ENCODE peak calls at places on chromosomes 16 and 17, in six cellular contexts. One of them, this sample, is unnamed.
A peak's percentile ranks its signal among the peaks of the same experiment; 100 is the strongest.

GRCh38 chr17:67390646-67391480 is 13.8 kb downstream of the PITPNC1 start:
- DNase-seq in neuronal stem cell: no peak
- DNase-seq in IMR-90: peak; percentile 99
- DNase-seq in mesendoderm: no peak
- DNase-seq in H9: no peak
- DNase-seq in trophoblast cell: no peak
- DNase-seq in this sample: no peak

GRCh38 chr16:47712276-47713224 is 251.4 kb downstream of the PHKB start:
- DNase-seq in neuronal stem cell: no peak
- DNase-seq in IMR-90: no peak
- DNase-seq in mesendoderm: no peak
- DNase-seq in H9: no peak
- DNase-seq in trophoblast cell: no peak
- DNase-seq in this sample: no peak

GRCh38 chr16:10878328-10878643 is 1.3 kb downstream of the CIITA start:
- DNase-seq in neuronal stem cell: no peak
- DNase-seq in IMR-90: no peak
- DNase-seq in mesendoderm: no peak
- DNase-seq in H9: no peak
- DNase-seq in trophoblast cell: no peak
- DNase-seq in this sample: no peak

GRCh38 chr16:58475220-58475619 is 24.7 kb upstream of the NDRG4 start:
- DNase-seq in neuronal stem cell: no peak
- DNase-seq in IMR-90: no peak
- DNase-seq in mesendoderm: no peak
- DNase-seq in H9: no peak
- DNase-seq in trophoblast cell: no peak
- DNase-seq in this sample: no peak

GRCh38 chr16:76748698-76749097 is 442.3 kb upstream of the MON1B start:
- DNase-seq in neuronal stem cell: no peak
- DNase-seq in IMR-90: no peak
- DNase-seq in mesendoderm: no peak
- DNase-seq in H9: no peak
- DNase-seq in trophoblast cell: no peak
- DNase-seq in this sample: no peak

GRCh38 chr17:83183150-83183820 is 103.9 kb downstream of the METRNL start:
- DNase-seq in neuronal stem cell: no peak
- DNase-seq in IMR-90: no peak
- DNase-seq in mesendoderm: no peak
- DNase-seq in H9: peak; percentile 26
- DNase-seq in trophoblast cell: no peak
- DNase-seq in this sample: no peak

GRCh38 chr17:81365148-81365600 is 30.1 kb upstream of the BAHCC1 start:
- DNase-seq in neuronal stem cell: no peak
- DNase-seq in IMR-90: peak; percentile 84
- DNase-seq in mesendoderm: peak; percentile 41
- DNase-seq in H9: peak; percentile 82
- DNase-seq in trophoblast cell: peak; percentile 48
- DNase-seq in this sample: no peak

GRCh38 chr17:2872282-2872681 is 76.0 kb downstream of the RAP1GAP2 start:
- DNase-seq in neuronal stem cell: peak; percentile 77
- DNase-seq in IMR-90: no peak
- DNase-seq in mesendoderm: peak; percentile 69
- DNase-seq in H9: peak; percentile 79
- DNase-seq in trophoblast cell: no peak
- DNase-seq in this sample: no peak

GRCh38 chr17:2347805-2348685 is 10.7 kb downstream of the SGSM2 start:
- DNase-seq in neuronal stem cell: peak; percentile 88
- DNase-seq in IMR-90: peak; percentile 91
- DNase-seq in mesendoderm: peak; percentile 99
- DNase-seq in H9: peak; percentile 99
- DNase-seq in trophoblast cell: peak; percentile 31
- DNase-seq in this sample: peak; percentile 89

GRCh38 chr17:57605734-57606105 is 139.4 kb downstream of the CCDC182 start:
- DNase-seq in neuronal stem cell: no peak
- DNase-seq in IMR-90: no peak
- DNase-seq in mesendoderm: no peak
- DNase-seq in H9: no peak
- DNase-seq in trophoblast cell: no peak
- DNase-seq in this sample: no peak

GRCh38 chr17:67469208-67469980 is 92.3 kb downstream of the PITPNC1 start:
- DNase-seq in neuronal stem cell: no peak
- DNase-seq in IMR-90: peak; percentile 28
- DNase-seq in mesendoderm: no peak
- DNase-seq in H9: peak; percentile 62
- DNase-seq in trophoblast cell: peak; percentile 96
- DNase-seq in this sample: no peak

GRCh38 chr17:10271004-10271620 is 72.7 kb upstream of the GAS7 start:
- DNase-seq in neuronal stem cell: no peak
- DNase-seq in IMR-90: no peak
- DNase-seq in mesendoderm: no peak
- DNase-seq in H9: no peak
- DNase-seq in trophoblast cell: no peak
- DNase-seq in this sample: no peak

GRCh38 chr16:17887963-17888362 is 417.2 kb upstream of the XYLT1 start:
- DNase-seq in neuronal stem cell: no peak
- DNase-seq in IMR-90: no peak
- DNase-seq in mesendoderm: no peak
- DNase-seq in H9: no peak
- DNase-seq in trophoblast cell: no peak
- DNase-seq in this sample: no peak

GRCh38 chr16:75048051-75048450 is 49.2 kb downstream of the ZNRF1 start:
- DNase-seq in neuronal stem cell: no peak
- DNase-seq in IMR-90: no peak
- DNase-seq in mesendoderm: no peak
- DNase-seq in H9: no peak
- DNase-seq in trophoblast cell: no peak
- DNase-seq in this sample: no peak

GRCh38 chr16:75045424-75045823 is 46.6 kb downstream of the ZNRF1 start:
- DNase-seq in neuronal stem cell: no peak
- DNase-seq in IMR-90: no peak
- DNase-seq in mesendoderm: no peak
- DNase-seq in H9: no peak
- DNase-seq in trophoblast cell: no peak
- DNase-seq in this sample: no peak

GRCh38 chr16:75044800-75045361 is 46.1 kb downstream of the ZNRF1 start:
- DNase-seq in neuronal stem cell: no peak
- DNase-seq in IMR-90: no peak
- DNase-seq in mesendoderm: no peak
- DNase-seq in H9: no peak
- DNase-seq in trophoblast cell: peak; percentile 53
- DNase-seq in this sample: no peak

GRCh38 chr16:75052481-75053211 is 53.8 kb downstream of the ZNRF1 start:
- DNase-seq in neuronal stem cell: no peak
- DNase-seq in IMR-90: no peak
- DNase-seq in mesendoderm: peak; percentile 72
- DNase-seq in H9: peak; percentile 51
- DNase-seq in trophoblast cell: no peak
- DNase-seq in this sample: no peak

GRCh38 chr16:75048546-75048945 is 49.7 kb downstream of the ZNRF1 start:
- DNase-seq in neuronal stem cell: no peak
- DNase-seq in IMR-90: peak; percentile 43
- DNase-seq in mesendoderm: no peak
- DNase-seq in H9: no peak
- DNase-seq in trophoblast cell: no peak
- DNase-seq in this sample: no peak
- H3K4me1 ChIP-seq in neuronal stem cell: no peaks in the 10 kb centered on the region
- H3K4me1 ChIP-seq in IMR-90: peaks cover 6% of the 10 kb centered on the region
- H3K4me1 ChIP-seq in mesendoderm: peaks cover 4% of the 10 kb centered on the region
- H3K4me1 ChIP-seq in H9: no peaks in the 10 kb centered on the region
- H3K4me1 ChIP-seq in trophoblast cell: no peaks in the 10 kb centered on the region
- H3K4me1 ChIP-seq in this sample: peaks cover 10% of the 10 kb centered on the region

DNA sequence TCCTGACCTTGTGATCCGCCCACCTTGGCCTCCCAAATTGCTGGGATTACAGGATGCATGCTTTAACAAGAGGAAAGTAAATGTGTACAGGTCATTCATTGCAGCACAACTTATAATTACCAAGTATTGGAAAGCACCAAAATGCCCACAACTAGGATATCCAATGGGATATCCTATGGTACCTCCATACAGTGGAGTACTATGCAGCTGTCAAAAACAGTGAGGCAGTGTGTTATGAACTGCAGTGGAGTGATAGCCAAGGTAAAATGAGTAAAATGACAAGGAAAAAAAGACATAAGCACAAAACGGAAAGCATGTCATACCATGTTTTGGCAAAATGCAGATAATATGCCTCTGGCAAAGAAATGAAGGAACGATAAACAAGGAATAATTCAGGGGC is 87.6 kb downstream of the FOXL1 start:
- DNase-seq in neuronal stem cell: no peak
- DNase-seq in IMR-90: no peak
- DNase-seq in mesendoderm: no peak
- DNase-seq in H9: no peak
- DNase-seq in trophoblast cell: no peak
- DNase-seq in this sample: no peak
- H2AK5ac ChIP-seq in neuronal stem cell: no peak overlapping the region
- H2AK5ac ChIP-seq in IMR-90: peak overlapping the region; percentile 97
- H2AK5ac ChIP-seq in mesendoderm: no peak overlapping the region
- H2AK5ac ChIP-seq in H9: no peak overlapping the region
- H2AK5ac ChIP-seq in trophoblast cell: no peak overlapping the region
- H2AK5ac ChIP-seq in this sample: no peak overlapping the region

GRCh38 chr17:36938566-36939058 is 1.3 kb downstream of the LHX1 start:
- DNase-seq in neuronal stem cell: no peak
- DNase-seq in IMR-90: no peak
- DNase-seq in mesendoderm: no peak
- DNase-seq in H9: no peak
- DNase-seq in trophoblast cell: no peak
- DNase-seq in this sample: no peak
- H3K4me1 ChIP-seq in neuronal stem cell: peaks cover 40% of the 10 kb centered on the region
- H3K4me1 ChIP-seq in IMR-90: peaks cover 7% of the 10 kb centered on the region
- H3K4me1 ChIP-seq in mesendoderm: peaks cover 2% of the 10 kb centered on the region
- H3K4me1 ChIP-seq in H9: no peaks in the 10 kb centered on the region
- H3K4me1 ChIP-seq in trophoblast cell: peaks cover 36% of the 10 kb centered on the region
- H3K4me1 ChIP-seq in this sample: peaks cover 54% of the 10 kb centered on the region

DNA sequence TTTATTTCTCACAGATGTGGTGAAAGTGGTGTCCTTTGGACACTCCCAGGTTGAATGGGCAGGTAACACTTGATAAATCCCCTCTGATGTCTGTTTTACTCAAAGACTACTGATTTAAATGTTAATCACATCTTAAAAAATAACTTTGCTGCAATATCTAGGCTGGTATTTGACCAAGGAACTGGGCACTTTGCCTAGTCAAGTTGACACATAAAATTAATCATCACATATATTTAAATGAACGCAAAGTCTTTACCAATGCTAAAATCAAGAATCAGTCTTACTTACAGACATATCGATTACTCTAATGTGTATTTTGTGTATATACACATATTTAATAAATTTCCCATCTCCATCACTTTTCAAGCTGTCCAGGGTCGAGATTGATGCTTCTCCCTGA is 7.0 kb downstream of the MT2A start:
- DNase-seq in neuronal stem cell: no peak
- DNase-seq in IMR-90: peak; percentile 48
- DNase-seq in mesendoderm: no peak
- DNase-seq in H9: no peak
- DNase-seq in trophoblast cell: no peak
- DNase-seq in this sample: no peak
- H2AK5ac ChIP-seq in neuronal stem cell: no peak overlapping the region
- H2AK5ac ChIP-seq in IMR-90: peak overlapping the region; percentile 99
- H2AK5ac ChIP-seq in mesendoderm: no peak overlapping the region
- H2AK5ac ChIP-seq in H9: no peak overlapping the region
- H2AK5ac ChIP-seq in trophoblast cell: no peak overlapping the region
- H2AK5ac ChIP-seq in this sample: no peak overlapping the region

DNA sequence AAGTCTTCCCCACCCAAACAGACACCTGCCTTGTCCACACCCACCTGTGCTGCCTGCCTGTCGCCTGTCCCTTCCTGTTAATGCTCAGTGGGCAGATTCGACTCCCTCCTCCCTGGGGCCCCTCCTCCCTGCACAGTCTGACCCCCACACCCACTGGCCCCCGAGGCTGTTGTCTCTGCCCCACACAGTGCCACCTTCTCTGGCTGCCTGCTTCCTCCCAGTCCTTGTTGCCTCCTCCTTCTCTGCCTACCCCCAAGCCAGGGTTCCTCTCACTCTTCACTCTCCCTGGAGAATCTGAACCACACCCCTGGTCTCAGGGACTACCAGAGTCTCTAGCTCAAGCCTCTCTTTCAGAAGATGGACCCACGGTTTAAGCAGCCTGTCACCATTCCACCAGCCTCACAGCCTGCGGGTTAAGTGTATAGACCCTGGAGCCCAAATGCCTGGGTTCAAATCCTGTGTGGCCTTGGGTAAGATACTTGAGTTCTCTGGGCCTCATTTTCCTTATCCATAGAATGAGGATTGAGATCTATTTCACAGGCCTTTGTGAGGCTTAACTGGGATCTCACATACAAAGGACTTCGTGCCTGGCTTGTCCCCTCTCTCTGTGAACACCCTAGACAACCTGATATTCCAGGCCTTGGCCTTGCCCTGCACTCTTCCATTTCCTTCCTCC is 3.8 kb upstream of the ARHGAP23 start:
- DNase-seq in neuronal stem cell: no peak
- DNase-seq in IMR-90: no peak
- DNase-seq in mesendoderm: no peak
- DNase-seq in H9: peak; percentile 46
- DNase-seq in trophoblast cell: no peak
- DNase-seq in this sample: no peak
- H3K4me1 ChIP-seq in neuronal stem cell: peaks cover 45% of the 10 kb centered on the region
- H3K4me1 ChIP-seq in IMR-90: peaks cover 27% of the 10 kb centered on the region
- H3K4me1 ChIP-seq in mesendoderm: no peaks in the 10 kb centered on the region
- H3K4me1 ChIP-seq in H9: peaks cover 23% of the 10 kb centered on the region
- H3K4me1 ChIP-seq in trophoblast cell: peaks cover 5% of the 10 kb centered on the region
- H3K4me1 ChIP-seq in this sample: peaks cover 30% of the 10 kb centered on the region

DNA sequence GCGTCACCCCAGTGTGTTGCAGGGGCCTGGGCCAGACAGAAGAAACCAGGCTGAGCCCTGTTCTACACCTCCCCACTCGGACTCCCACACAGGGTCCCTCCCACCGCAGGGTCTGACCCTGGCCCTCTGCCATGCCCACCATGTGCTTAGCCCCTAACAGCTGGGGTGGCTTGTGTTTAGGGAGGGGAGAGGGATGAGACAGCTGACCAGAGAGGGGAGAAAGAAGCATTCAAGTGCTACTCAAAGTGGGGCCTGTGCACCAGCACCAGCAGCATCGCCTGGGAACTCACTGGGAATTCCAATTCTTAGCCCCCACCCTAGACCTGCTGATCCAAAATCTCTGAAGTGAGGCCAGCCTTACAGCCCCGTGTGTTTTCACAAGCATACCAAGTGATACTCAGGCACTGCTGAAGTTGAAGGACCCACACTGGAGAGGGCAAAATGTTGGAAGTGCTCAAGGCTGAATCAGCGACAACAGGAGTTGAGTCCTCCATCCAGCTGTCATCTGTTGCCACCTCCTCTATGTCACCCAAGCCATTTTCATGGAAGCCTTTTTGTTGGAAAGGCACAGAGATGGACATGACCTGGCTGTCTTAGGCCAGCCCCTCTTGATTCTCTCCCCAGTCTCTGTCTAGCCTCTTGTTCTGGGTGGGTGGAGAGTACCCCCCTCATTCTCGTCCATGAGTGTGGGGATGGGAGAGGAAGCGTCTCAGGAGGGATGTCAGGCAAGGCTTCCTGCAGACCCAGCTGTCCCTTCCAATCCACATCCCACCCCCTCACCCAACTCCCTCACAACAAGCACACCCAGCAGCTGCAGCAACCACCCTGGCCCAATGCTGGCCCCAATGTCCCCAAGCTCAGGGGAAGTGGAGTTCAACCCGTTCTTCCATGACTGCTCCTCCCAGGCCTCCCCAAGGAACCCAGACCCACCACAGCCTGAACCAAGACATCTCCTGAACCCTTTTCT is 47.1 kb downstream of the FZD2 start:
- DNase-seq in neuronal stem cell: no peak
- DNase-seq in IMR-90: no peak
- DNase-seq in mesendoderm: no peak
- DNase-seq in H9: no peak
- DNase-seq in trophoblast cell: no peak
- DNase-seq in this sample: no peak
- H2AK5ac ChIP-seq in neuronal stem cell: peak overlapping the region; percentile 47
- H2AK5ac ChIP-seq in IMR-90: peak overlapping the region; percentile 1
- H2AK5ac ChIP-seq in mesendoderm: peak overlapping the region; percentile 10
- H2AK5ac ChIP-seq in H9: no peak overlapping the region
- H2AK5ac ChIP-seq in trophoblast cell: peak overlapping the region; percentile 75
- H2AK5ac ChIP-seq in this sample: peak overlapping the region; percentile 11

This sample was measured in H1.